ENCODE peak calls at places on chromosomes 11 and 22, in five cellular contexts. H is K562, Y is sigmoid colon, K is Panc1, F is prostate gland. J is an unnamed sample.

GRCh38 chr11:117725048-117725734 is 71.8 kb downstream of the DSCAML1 start:
- DNase-seq in H (no peak), Y (peak), K (no peak), F (no peak), J (no peak)

GRCh38 chr11:42077794-42078193 is 618.3 kb upstream of the LRRC4C start:
- DNase-seq in H (no peak), Y (no peak), K (no peak), F (no peak), J (no peak)

GRCh38 chr22:45007946-45008852 is 1.6 kb downstream of the PHF21B start:
- DNase-seq in H (peak), Y (no peak), K (no peak), F (peak), J (no peak)

GRCh38 chr11:72820439-72821139 is 6.4 kb downstream of the ATG16L2 start:
- DNase-seq in H (no peak), Y (no peak), K (no peak), F (no peak), J (no peak)

GRCh38 chr11:72962084-72962483 is 147.9 kb downstream of the ATG16L2 start:
- DNase-seq in H (no peak), Y (no peak), K (no peak), F (no peak), J (no peak)

GRCh38 chr11:70424765-70425164 is 26.4 kb downstream of the CTTN start:
- DNase-seq in H (no peak), Y (no peak), K (no peak), F (no peak), J (no peak)

GRCh38 chr22:46436595-46437163 is 100.7 kb downstream of the CELSR1 start:
- DNase-seq in H (no peak), Y (no peak), K (no peak), F (no peak), J (no peak)

GRCh38 chr11:86688398-86689179 is 16.2 kb upstream of the ME3 start:
- DNase-seq in H (no peak), Y (no peak), K (no peak), F (no peak), J (no peak)

GRCh38 chr11:34552270-34552669 is 38.7 kb upstream of the ELF5 start:
- DNase-seq in H (no peak), Y (no peak), K (no peak), F (no peak), J (peak)

GRCh38 chr22:28442951-28443876 is 236.4 kb downstream of the TTC28 start:
- DNase-seq in H (no peak), Y (peak), K (no peak), F (peak), J (no peak)

GRCh38 chr11:8754241-8754640 is 71.6 kb downstream of the RPL27A start:
- DNase-seq in H (no peak), Y (no peak), K (no peak), F (no peak), J (no peak)

GRCh38 chr11:116610190-116610589 is 162.6 kb downstream of the BUD13 start:
- DNase-seq in H (no peak), Y (no peak), K (no peak), F (no peak), J (peak)

GRCh38 chr11:43486141-43486540 is 127.4 kb downstream of the TTC17 start:
- DNase-seq in H (no peak), Y (no peak), K (no peak), F (no peak), J (no peak)

GRCh38 chr11:29159552-29160465 is 857.0 kb downstream of the KCNA4 start:
- DNase-seq in H (peak), Y (no peak), K (peak), F (peak), J (no peak)

GRCh38 chr11:117842131-117842941 is 17.8 kb upstream of the FXYD2 start:
- DNase-seq in H (no peak), Y (peak), K (no peak), F (no peak), J (peak)

GRCh38 chr11:122229611-122230386 is 113.8 kb upstream of the BLID start:
- DNase-seq in H (no peak), Y (no peak), K (no peak), F (no peak), J (no peak)

GRCh38 chr11:75576445-75577049 is 14.5 kb downstream of the SERPINH1 start:
- DNase-seq in H (peak), Y (no peak), K (no peak), F (no peak), J (no peak)

GRCh38 chr22:47724751-47725150 is 962.3 kb downstream of the TBC1D22A start:
- DNase-seq in H (no peak), Y (no peak), K (no peak), F (no peak), J (no peak)

GRCh38 chr11:57276857-57277505 is 39.9 kb upstream of the APLNR start:
- DNase-seq in H (no peak), Y (no peak), K (no peak), F (no peak), J (no peak)

GRCh38 chr11:32416301-32416700 is 19.0 kb downstream of the WT1 start:
- DNase-seq in H (no peak), Y (no peak), K (no peak), F (no peak), J (no peak)

GRCh38 chr11:44324787-44325525 is 15.0 kb upstream of the ALX4 start:
- DNase-seq in H (no peak), Y (no peak), K (no peak), F (no peak), J (no peak)

GRCh38 chr11:19258651-19259230 is 18.0 kb upstream of the E2F8 start:
- DNase-seq in H (no peak), Y (no peak), K (no peak), F (no peak), J (no peak)

GRCh38 chr11:61090092-61090491 is 12.2 kb upstream of the CD5 start:
- DNase-seq in H (no peak), Y (no peak), K (no peak), F (no peak), J (no peak)

GRCh38 chr11:6474423-6474792 is 667 bp upstream of the TRIM3 start:
- DNase-seq in H (no peak), Y (no peak), K (no peak), F (no peak), J (no peak)

GRCh38 chr11:6468712-6469495 is 4.8 kb downstream of the TRIM3 start:
- DNase-seq in H (peak), Y (peak), K (no peak), F (peak), J (no peak)

GRCh38 chr11:6473481-6474422 is at the start of gene TRIM3:
- DNase-seq in H (peak), Y (peak), K (peak), F (peak), J (no peak)

GRCh38 chr11:6472934-6473333 is 807 bp downstream of the TRIM3 start:
- DNase-seq in H (no peak), Y (no peak), K (no peak), F (no peak), J (no peak)

GRCh38 chr11:6469599-6469998 is 4.1 kb downstream of the TRIM3 start:
- DNase-seq in H (no peak), Y (no peak), K (no peak), F (no peak), J (no peak)
- H3K4me3 ChIP-seq in H (no peak), Y (no peak), K (no peak), F (no peak), J (no peak)

DNA sequence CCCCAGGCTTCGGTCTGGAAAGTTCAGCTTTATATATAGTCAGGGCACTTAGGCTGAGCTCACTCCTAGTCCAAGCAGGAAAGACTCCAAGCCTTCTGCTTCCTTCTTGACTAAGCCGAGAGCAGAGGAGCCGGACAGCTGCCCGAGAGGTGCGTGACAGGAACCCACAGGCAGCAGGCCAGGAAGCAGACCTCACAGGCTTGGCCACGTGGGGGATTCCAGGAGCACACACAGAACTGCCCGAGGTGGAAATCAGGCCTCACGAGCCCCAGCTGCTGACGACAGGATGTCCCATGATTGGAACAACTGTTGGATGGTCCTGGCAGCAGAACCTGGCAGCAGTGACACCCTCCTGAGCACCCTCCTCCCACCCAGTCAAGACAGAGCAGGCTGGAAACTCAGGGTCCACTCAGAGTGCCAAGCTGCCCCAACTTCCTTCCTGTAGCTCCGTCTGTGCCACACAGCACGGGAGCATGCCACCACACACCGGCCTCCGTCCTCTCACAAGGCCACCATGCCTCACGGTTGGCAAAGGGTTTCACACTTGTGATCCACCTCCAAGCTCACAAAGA is 5.4 kb downstream of the PLA2G6 start:
- DNase-seq in H (no peak), Y (peak), K (no peak), F (peak), J (peak)
- TF ChIP-seq POLR2AphosphoS5 in H (no peak), Y (peak), K (no peak), F (peak), J (peak)

GRCh38 chr22:17939579-17939978 is 84.8 kb downstream of the MICAL3 start:
- DNase-seq in H (no peak), Y (no peak), K (no peak), F (no peak), J (no peak)
- TF ChIP-seq CTCF in H (no peak), Y (no peak), K (no peak), F (no peak), J (no peak)

GRCh38 chr11:82731691-82732277 is 1.9 kb downstream of the FAM181B start:
- DNase-seq in H (no peak), Y (no peak), K (no peak), F (no peak), J (no peak)

GRCh38 chr11:82733444-82734119 is at the start of gene FAM181B:
- DNase-seq in H (peak), Y (peak), K (no peak), F (no peak), J (no peak)

GRCh38 chr11:82734120-82734479 is 436 bp upstream of the FAM181B start:
- DNase-seq in H (no peak), Y (no peak), K (no peak), F (no peak), J (no peak)

GRCh38 chr11:82732734-82733443 is 775 bp downstream of the FAM181B start:
- DNase-seq in H (peak), Y (no peak), K (no peak), F (no peak), J (no peak)

GRCh38 chr11:82732348-82732733 is 1.3 kb downstream of the FAM181B start:
- DNase-seq in H (no peak), Y (no peak), K (no peak), F (no peak), J (no peak)
- H3K4me3 ChIP-seq in H (no peak), Y (peak), K (no peak), F (peak), J (peak)

DNA sequence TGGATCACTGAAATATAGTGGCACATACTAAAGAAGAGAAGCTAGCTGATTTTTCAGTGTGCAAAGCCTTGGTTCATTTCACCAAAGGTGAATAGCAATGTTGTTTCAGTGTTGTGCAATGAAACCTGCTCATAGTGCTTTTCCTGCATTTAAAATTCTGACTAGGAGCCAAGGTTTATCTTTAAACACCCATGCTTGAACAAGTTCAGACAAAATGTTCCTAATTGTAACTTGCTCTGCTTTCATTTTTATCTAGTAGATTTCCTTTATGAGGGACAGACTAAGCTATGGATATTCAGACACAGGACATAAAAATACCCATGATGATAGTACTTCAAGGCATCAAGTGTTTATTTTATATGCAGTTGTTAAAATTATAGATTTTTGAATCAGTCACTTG is 47.7 kb downstream of the BBOX1 start:
- DNase-seq in H (no peak), Y (no peak), K (no peak), F (peak), J (no peak)
- TF ChIP-seq POLR2AphosphoS5 in H (no peak), Y (no peak), K (no peak), F (peak), J (peak)

GRCh38 chr11:112579282-112579681 is 318.6 kb upstream of the PLET1 start:
- DNase-seq in H (no peak), Y (no peak), K (no peak), F (no peak), J (peak)

GRCh38 chr11:112582366-112582765 is 321.7 kb upstream of the PLET1 start:
- DNase-seq in H (no peak), Y (no peak), K (no peak), F (no peak), J (no peak)

GRCh38 chr11:112583246-112583893 is 322.7 kb upstream of the PLET1 start:
- DNase-seq in H (no peak), Y (no peak), K (no peak), F (no peak), J (peak)

GRCh38 chr11:112580864-112581263 is 320.2 kb upstream of the PLET1 start:
- DNase-seq in H (no peak), Y (no peak), K (no peak), F (no peak), J (no peak)

DNA sequence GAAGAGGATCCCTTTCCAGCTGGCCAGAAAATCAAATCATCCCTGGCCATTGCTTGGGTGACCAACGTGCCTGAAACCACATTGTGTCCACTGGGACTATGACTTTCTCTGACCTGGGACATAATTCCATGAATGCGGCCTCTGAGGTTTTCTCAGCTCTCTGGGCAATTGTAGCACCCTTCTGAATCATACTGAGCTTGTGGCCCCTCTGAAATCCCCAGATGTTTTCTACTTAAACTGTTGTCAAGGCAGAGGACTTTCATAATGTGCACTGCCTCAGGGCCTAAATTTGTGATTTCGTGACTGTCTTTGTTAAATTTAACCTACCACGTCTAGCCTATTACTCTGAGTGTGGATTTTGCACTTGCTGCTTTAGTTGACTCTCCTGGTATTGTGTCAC is 321.1 kb upstream of the PLET1 start:
- DNase-seq in H (no peak), Y (no peak), K (no peak), F (no peak), J (peak)
- TF ChIP-seq CTCF in H (no peak), Y (no peak), K (no peak), F (no peak), J (no peak)

GRCh38 chr11:4605057-4605456 is 3.0 kb downstream of the TRIM68 start:
- DNase-seq in H (no peak), Y (no peak), K (no peak), F (no peak), J (no peak)

GRCh38 chr11:4610258-4610935 is 2.4 kb upstream of the TRIM68 start:
- DNase-seq in H (no peak), Y (no peak), K (no peak), F (no peak), J (no peak)

GRCh38 chr11:4607111-4607510 is 920 bp downstream of the TRIM68 start:
- DNase-seq in H (no peak), Y (no peak), K (no peak), F (no peak), J (no peak)

GRCh38 chr11:4607782-4608666 is at the start of gene TRIM68:
- DNase-seq in H (peak), Y (peak), K (peak), F (peak), J (peak)

DNA sequence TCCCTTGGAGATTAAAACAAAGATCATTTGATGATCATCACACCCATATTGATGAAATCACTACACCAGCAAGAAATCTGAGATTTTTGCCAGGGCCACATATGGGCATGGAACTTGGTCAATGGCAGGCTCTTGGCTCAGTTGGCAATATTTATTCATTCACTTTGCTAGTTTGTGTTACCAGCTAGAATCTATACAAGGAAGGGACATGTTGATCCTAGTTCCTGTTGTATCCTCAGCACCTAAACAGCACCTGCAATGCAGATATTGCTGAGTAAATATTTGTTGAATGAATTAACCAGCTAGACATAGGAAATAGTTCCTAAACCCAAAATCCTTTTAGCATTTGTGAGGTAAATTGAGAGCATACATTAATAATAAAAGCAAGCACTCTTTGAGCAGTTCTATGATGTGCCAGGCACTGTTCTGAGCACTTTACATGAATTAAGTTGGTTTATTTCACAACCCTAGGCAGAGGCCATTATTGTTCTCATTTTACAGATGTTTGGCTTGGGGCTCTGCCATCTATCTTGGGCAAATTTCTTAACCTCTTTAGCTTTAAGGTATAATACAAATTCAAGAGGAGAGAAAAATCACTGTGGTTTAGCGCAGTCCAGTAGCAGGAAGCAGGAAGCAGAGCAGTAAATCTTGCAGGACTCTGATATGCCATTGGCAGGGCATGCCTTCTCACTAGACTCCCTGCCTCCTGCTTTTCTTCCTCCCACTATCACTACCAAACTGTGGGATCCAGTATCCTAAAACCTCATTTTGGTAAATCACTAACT is 1.6 kb downstream of the TRIM68 start:
- DNase-seq in H (no peak), Y (no peak), K (no peak), F (peak), J (no peak)
- H3K4me3 ChIP-seq in H (peak), Y (no peak), K (peak), F (peak), J (peak)